ENCODE peak calls at places on chromosomes 3 and 15, in ten cellular contexts. B, Z, N, I, H, R, V, F, P and T are unnamed samples.

GRCh38 chr15:42166225-42166940 is 9.9 kb upstream of the PLA2G4F start:
- DNase-seq in B (no peak), Z (no peak), N (no peak), I (no peak), H (no peak), R (no peak), V (no peak), F (no peak), P (no peak), T (no peak)

GRCh38 chr15:99253381-99254090 is 2.3 kb downstream of the LRRC28 start:
- DNase-seq in B (peak; percentile 30), Z (no peak), N (no peak), I (no peak), H (no peak), R (peak; percentile 66), V (no peak), F (no peak), P (peak; percentile 42), T (no peak)

GRCh38 chr15:70244978-70245542 is 147.3 kb upstream of the TLE3 start:
- DNase-seq in B (no peak), Z (no peak), N (no peak), I (no peak), H (no peak), R (no peak), V (no peak), F (no peak), P (no peak), T (no peak)

GRCh38 chr3:158794936-158795518 is 6.8 kb upstream of the MFSD1 start:
- DNase-seq in B (no peak), Z (no peak), N (no peak), I (no peak), H (no peak), R (peak; percentile 78), V (no peak), F (peak; percentile 31), P (peak; percentile 86), T (no peak)

GRCh38 chr3:48927928-48928327 is 9.3 kb downstream of the ARIH2 start:
- DNase-seq in B (no peak), Z (no peak), N (no peak), I (no peak), H (no peak), R (peak; percentile 48), V (no peak), F (no peak), P (peak; percentile 29), T (no peak)

GRCh38 chr3:133444071-133444774 is 44.4 kb downstream of the BFSP2 start:
- DNase-seq in B (no peak), Z (no peak), N (no peak), I (no peak), H (no peak), R (no peak), V (no peak), F (no peak), P (peak; percentile 56), T (no peak)

GRCh38 chr15:54289590-54290136 is 311.4 kb downstream of the UNC13C start:
- DNase-seq in B (no peak), Z (no peak), N (no peak), I (no peak), H (no peak), R (no peak), V (no peak), F (no peak), P (no peak), T (no peak)

GRCh38 chr15:57914350-57915055 is 151.0 kb downstream of the ALDH1A2 start:
- DNase-seq in B (no peak), Z (no peak), N (no peak), I (no peak), H (no peak), R (no peak), V (no peak), F (no peak), P (no peak), T (no peak)

GRCh38 chr3:85796140-85796539 is 837.4 kb downstream of the CADM2 start:
- DNase-seq in B (no peak), Z (no peak), N (no peak), I (no peak), H (no peak), R (no peak), V (no peak), F (no peak), P (no peak), T (no peak)

GRCh38 chr3:31873254-31873653 is 107.8 kb downstream of the OSBPL10 start:
- DNase-seq in B (no peak), Z (no peak), N (no peak), I (no peak), H (no peak), R (no peak), V (no peak), F (no peak), P (no peak), T (no peak)

GRCh38 chr15:85379403-85380131 is 836 bp upstream of the AKAP13 start:
- DNase-seq in B (no peak), Z (no peak), N (no peak), I (peak; percentile 38), H (peak; percentile 34), R (no peak), V (no peak), F (no peak), P (peak; percentile 43), T (peak; percentile 31)